ENCODE peak calls at places on chromosomes 3 and 15, in six cellular contexts. J is activated naive CD8-positive, alpha-beta T cell treated with anti-CD3 and anti-CD28 coated beads, Interleukin-2, amount 50 U/mL, for 24 hours; I is RWPE1; N is stimulated activated CD4-positive, alpha-beta T cell treated with anti-CD3 and anti-CD28 coated beads, Interleukin-12 subunit alpha, Interleukin-12 subunit beta, amount 100 ng/mL, for 48 hours; D is COR-L47; U is AG09309. Q is an unnamed sample.

GRCh38 chr3:160395297-160395696 is 3.7 kb downstream of the IFT80 start:
- DNase-seq in J (no peak), I (no peak), N (no peak), D (no peak), U (peak; percentile 58), Q (no peak)

GRCh38 chr3:148962513-148962912 is 28.8 kb upstream of the GYG1 start:
- DNase-seq in J (no peak), I (peak; percentile 30), N (no peak), D (no peak), U (peak; percentile 43), Q (no peak)

GRCh38 chr15:71713191-71713798 is 97.1 kb upstream of the NR2E3 start:
- DNase-seq in J (no peak), I (no peak), N (no peak), D (no peak), U (no peak), Q (no peak)

GRCh38 chr15:89740137-89740536 is 10.9 kb downstream of the MESP1 start:
- DNase-seq in J (peak; percentile 53), I (peak; percentile 80), N (peak; percentile 26), D (peak; percentile 58), U (no peak), Q (peak; percentile 48)

GRCh38 chr3:21894459-21895083 is 143.6 kb upstream of the ZNF385D start:
- DNase-seq in J (no peak), I (peak; percentile 0), N (no peak), D (no peak), U (no peak), Q (no peak)

GRCh38 chr15:75067123-75067854 is 43.9 kb downstream of the PPCDC start:
- DNase-seq in J (peak; percentile 47), I (peak; percentile 33), N (peak; percentile 17), D (no peak), U (no peak), Q (peak; percentile 32)

GRCh38 chr15:31378363-31378903 is 51.8 kb downstream of the KLF13 start:
- DNase-seq in J (no peak), I (no peak), N (no peak), D (no peak), U (no peak), Q (no peak)

GRCh38 chr3:183817111-183817510 is 8.3 kb downstream of the MAP6D1 start:
- DNase-seq in J (no peak), I (no peak), N (no peak), D (no peak), U (no peak), Q (no peak)

GRCh38 chr15:73885954-73886700 is 12.8 kb downstream of the TBC1D21 start:
- DNase-seq in J (no peak), I (no peak), N (no peak), D (no peak), U (no peak), Q (no peak)

GRCh38 chr3:111260878-111261277 is 189.3 kb downstream of the NECTIN3 start:
- DNase-seq in J (no peak), I (no peak), N (no peak), D (no peak), U (no peak), Q (no peak)

GRCh38 chr3:159941043-159941994 is 47.3 kb upstream of the IL12A start:
- DNase-seq in J (no peak), I (peak; percentile 38), N (no peak), D (no peak), U (no peak), Q (no peak)

GRCh38 chr15:99213187-99213811 is 36.1 kb downstream of the TTC23 start:
- DNase-seq in J (peak; percentile 65), I (peak; percentile 70), N (peak; percentile 51), D (peak; percentile 45), U (peak; percentile 24), Q (peak; percentile 35)

GRCh38 chr3:50567386-50568182 is at the start of gene C3orf18:
- DNase-seq in J (peak; percentile 96), I (peak; percentile 75), N (peak; percentile 96), D (peak; percentile 27), U (peak; percentile 55), Q (peak; percentile 94)

GRCh38 chr15:78192826-78193594 is 41.4 kb downstream of the ACSBG1 start:
- DNase-seq in J (no peak), I (no peak), N (no peak), D (no peak), U (no peak), Q (no peak)

GRCh38 chr3:184335291-184335660 is 2.1 kb upstream of the FAM131A start:
- DNase-seq in J (no peak), I (no peak), N (no peak), D (no peak), U (no peak), Q (no peak)

GRCh38 chr3:355622-356021 is 159.1 kb downstream of the CHL1 start:
- DNase-seq in J (no peak), I (no peak), N (no peak), D (no peak), U (peak; percentile 7), Q (no peak)

GRCh38 chr15:25192651-25193050 is 237.9 kb downstream of the SNRPN start:
- DNase-seq in J (no peak), I (no peak), N (no peak), D (no peak), U (no peak), Q (no peak)

GRCh38 chr15:74233864-74234597 is 2.1 kb upstream of the CCDC33 start:
- DNase-seq in J (no peak), I (no peak), N (no peak), D (no peak), U (no peak), Q (no peak)

GRCh38 chr15:51367322-51367976 is 26.0 kb downstream of the GLDN start:
- DNase-seq in J (no peak), I (no peak), N (no peak), D (no peak), U (no peak), Q (no peak)

GRCh38 chr3:112086018-112086854 is at the start of gene C3orf52:
- DNase-seq in J (peak; percentile 74), I (peak; percentile 90), N (peak; percentile 59), D (peak; percentile 91), U (no peak), Q (peak; percentile 45)

GRCh38 chr3:138097192-138097829 is 18.1 kb downstream of the DZIP1L start:
- DNase-seq in J (peak; percentile 25), I (no peak), N (no peak), D (no peak), U (no peak), Q (no peak)

GRCh38 chr3:30516238-30516637 is 90.2 kb upstream of the TGFBR2 start:
- DNase-seq in J (no peak), I (no peak), N (no peak), D (no peak), U (no peak), Q (no peak)

GRCh38 chr3:23113455-23114171 is 89.5 kb upstream of the UBE2E2 start:
- DNase-seq in J (no peak), I (peak; percentile 66), N (no peak), D (no peak), U (peak; percentile 39), Q (no peak)

GRCh38 chr15:88905576-88905975 is 7.6 kb downstream of the MFGE8 start:
- DNase-seq in J (no peak), I (no peak), N (no peak), D (no peak), U (no peak), Q (no peak)

GRCh38 chr3:157810924-157811718 is 295.1 kb downstream of the SHOX2 start:
- DNase-seq in J (no peak), I (no peak), N (no peak), D (peak; percentile 89), U (no peak), Q (no peak)

Q was measured in activated T-cell treated with anti-CD3 and anti-CD28 coated beads for 24 hours.